ENCODE peak calls at places on chromosomes 12 and 14, in four cellular contexts. One of them, this sample, is unnamed.

GRCh38 chr12:47813491-47814196 is 6.1 kb downstream of the HDAC7 start:
- DNase-seq in K562: peak
- DNase-seq in HepG2: no peak
- DNase-seq in GM12878: no peak
- DNase-seq in this sample: no peak

GRCh38 chr12:47773062-47773857 is at the start of gene SLC48A1:
- DNase-seq in GM12878: no peak
- DNase-seq in K562: peak
- DNase-seq in HepG2: peak
- DNase-seq in this sample: no peak

GRCh38 chr12:15534322-15534721 is 212.0 kb downstream of the PTPRO start:
- DNase-seq in GM12878: peak
- DNase-seq in HepG2: no peak
- DNase-seq in K562: no peak
- DNase-seq in this sample: no peak

GRCh38 chr12:41532072-41532471 is 344.0 kb downstream of the PDZRN4 start:
- DNase-seq in K562: no peak
- DNase-seq in GM12878: no peak
- DNase-seq in HepG2: no peak
- DNase-seq in this sample: no peak

GRCh38 chr14:73491256-73491976 is 683 bp downstream of the RIOX1 start:
- DNase-seq in HepG2: peak
- DNase-seq in K562: peak
- DNase-seq in GM12878: no peak
- DNase-seq in this sample: no peak

GRCh38 chr12:132853285-132854092 is 24.8 kb upstream of the GOLGA3 start:
- DNase-seq in GM12878: no peak
- DNase-seq in K562: no peak
- DNase-seq in HepG2: no peak
- DNase-seq in this sample: no peak

GRCh38 chr14:77131206-77131605 is 10.4 kb downstream of the ZDHHC22 start:
- DNase-seq in K562: no peak
- DNase-seq in GM12878: no peak
- DNase-seq in HepG2: no peak
- DNase-seq in this sample: no peak

GRCh38 chr14:101108579-101109346 is 205.2 kb upstream of the RTL1 start:
- DNase-seq in GM12878: no peak
- DNase-seq in K562: no peak
- DNase-seq in HepG2: no peak
- DNase-seq in this sample: no peak

GRCh38 chr14:65879218-65880009 is 466.9 kb downstream of the FUT8 start:
- DNase-seq in GM12878: no peak
- DNase-seq in K562: no peak
- DNase-seq in HepG2: no peak
- DNase-seq in this sample: peak

GRCh38 chr12:75959060-75959459 is 72.5 kb downstream of the PHLDA1 start:
- DNase-seq in K562: no peak
- DNase-seq in HepG2: no peak
- DNase-seq in GM12878: no peak
- DNase-seq in this sample: no peak

DNA sequence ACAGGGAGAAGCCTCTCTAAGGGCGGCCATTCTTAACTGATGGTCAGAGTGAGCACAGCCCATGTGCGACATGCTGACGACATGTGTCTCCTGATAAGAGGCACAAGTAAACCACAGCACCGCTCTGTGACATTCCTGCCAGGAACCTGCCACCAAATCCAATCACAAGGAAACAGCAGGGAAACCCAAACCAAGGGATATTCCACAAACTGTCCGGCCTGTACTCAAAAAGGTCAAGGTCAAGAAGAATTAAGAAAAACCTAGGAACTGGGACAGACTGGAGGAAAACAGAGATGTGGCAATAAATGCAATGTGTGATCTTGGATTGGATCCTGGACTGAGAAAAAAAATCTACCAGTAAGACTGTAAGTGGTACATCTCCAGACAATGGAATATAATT is 91.9 kb downstream of the SYNE3 start:
- DNase-seq in HepG2: no peak
- DNase-seq in GM12878: no peak
- DNase-seq in K562: no peak
- DNase-seq in this sample: no peak
- TF ChIP-seq EZH2 in HepG2: no peak
- TF ChIP-seq EZH2 in GM12878: no peak
- TF ChIP-seq EZH2 in K562: no peak
- TF ChIP-seq EZH2 in this sample: no peak

GRCh38 chr14:31024042-31024480 is 1.4 kb upstream of the AP4S1 start:
- DNase-seq in K562: no peak
- DNase-seq in HepG2: peak
- DNase-seq in GM12878: no peak
- DNase-seq in this sample: no peak

GRCh38 chr14:31026076-31026394 is at the start of gene STRN3:
- DNase-seq in HepG2: no peak
- DNase-seq in GM12878: no peak
- DNase-seq in K562: no peak
- DNase-seq in this sample: no peak

GRCh38 chr14:31024577-31025334 is 693 bp upstream of the AP4S1 start:
- DNase-seq in HepG2: no peak
- DNase-seq in GM12878: no peak
- DNase-seq in K562: no peak
- DNase-seq in this sample: no peak

GRCh38 chr14:31026395-31027096 is 367 bp upstream of the STRN3 start:
- DNase-seq in GM12878: peak
- DNase-seq in K562: peak
- DNase-seq in HepG2: peak
- DNase-seq in this sample: peak

DNA sequence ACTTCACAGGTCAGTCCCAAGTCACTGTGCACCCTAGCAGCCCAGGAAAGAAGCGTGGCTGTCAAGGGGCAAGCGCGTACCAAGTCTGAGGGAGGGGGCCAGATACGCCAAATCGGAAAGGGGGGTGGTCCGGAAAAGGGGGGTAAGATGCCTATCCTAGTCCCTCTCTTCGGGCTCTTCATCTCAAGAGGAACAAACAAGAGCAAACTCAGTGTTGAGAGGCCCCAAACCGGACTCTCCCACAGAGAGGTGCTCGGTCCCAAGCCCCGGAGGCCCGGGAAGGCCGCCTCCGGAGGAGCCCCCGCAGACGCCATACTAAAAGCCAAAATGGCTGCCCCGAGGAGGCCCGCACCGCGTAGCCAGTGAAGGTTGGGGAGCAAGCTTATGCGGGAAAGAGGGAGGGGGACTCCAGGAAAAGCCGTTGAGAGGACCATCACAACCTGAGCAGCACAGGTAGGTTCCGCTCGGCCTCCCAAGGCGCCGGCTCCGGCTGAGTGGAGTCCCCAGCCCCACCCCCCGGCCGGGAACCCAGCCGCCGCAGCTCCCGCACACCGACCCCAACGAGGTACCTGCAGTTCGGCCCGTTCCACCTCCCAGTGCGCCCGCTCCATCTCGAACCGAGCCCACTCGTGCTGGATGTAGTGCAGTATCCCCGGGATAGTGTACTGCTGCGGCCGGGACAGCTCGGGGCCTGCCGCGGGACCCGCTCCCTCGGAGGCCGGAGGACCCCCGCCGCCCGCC is at the start of gene AP4S1:
- DNase-seq in HepG2: peak
- DNase-seq in GM12878: no peak
- DNase-seq in K562: peak
- DNase-seq in this sample: no peak
- TF ChIP-seq POLR2A in HepG2: no peak
- TF ChIP-seq POLR2A in GM12878: peak
- TF ChIP-seq POLR2A in K562: peak
- TF ChIP-seq POLR2A in this sample: no peak

GRCh38 chr14:93538411-93538810 is 107.7 kb downstream of the UNC79 start:
- DNase-seq in GM12878: no peak
- DNase-seq in K562: peak
- DNase-seq in HepG2: no peak
- DNase-seq in this sample: peak
- TF ChIP-seq JUND in GM12878: no peak
- TF ChIP-seq JUND in K562: no peak
- TF ChIP-seq JUND in HepG2: no peak
- TF ChIP-seq JUND in this sample: no peak

DNA sequence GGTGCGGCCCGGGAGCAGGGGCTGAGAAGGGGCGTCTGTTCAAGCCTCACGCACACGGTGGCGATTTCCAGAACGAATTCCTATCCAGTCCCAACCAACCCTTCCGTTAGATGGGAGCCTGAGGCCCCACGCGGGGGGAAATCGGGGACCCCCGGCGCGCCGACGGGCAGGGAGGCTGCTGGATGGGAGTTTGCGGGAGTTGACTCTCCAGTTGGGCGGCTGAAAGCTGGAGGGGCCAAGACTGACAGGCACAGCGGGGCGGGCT is 9.8 kb downstream of the EXOC3L4 start:
- DNase-seq in GM12878: no peak
- DNase-seq in HepG2: no peak
- DNase-seq in K562: no peak
- DNase-seq in this sample: no peak
- TF ChIP-seq EZH2 in GM12878: no peak
- TF ChIP-seq EZH2 in HepG2: no peak
- TF ChIP-seq EZH2 in K562: no peak
- TF ChIP-seq EZH2 in this sample: no peak

GRCh38 chr12:109097435-109098141 is at the start of gene UNG:
- DNase-seq in K562: peak
- DNase-seq in GM12878: peak
- DNase-seq in HepG2: peak
- DNase-seq in this sample: peak

GRCh38 chr12:109092484-109093021 is 719 bp downstream of the ALKBH2 start:
- DNase-seq in GM12878: no peak
- DNase-seq in HepG2: no peak
- DNase-seq in K562: no peak
- DNase-seq in this sample: no peak

GRCh38 chr12:109089683-109090082 is 3.6 kb downstream of the ALKBH2 start:
- DNase-seq in GM12878: no peak
- DNase-seq in HepG2: no peak
- DNase-seq in K562: no peak
- DNase-seq in this sample: no peak

GRCh38 chr12:109097140-109097434 is 310 bp upstream of the UNG start:
- DNase-seq in HepG2: no peak
- DNase-seq in GM12878: no peak
- DNase-seq in K562: no peak
- DNase-seq in this sample: no peak

DNA sequence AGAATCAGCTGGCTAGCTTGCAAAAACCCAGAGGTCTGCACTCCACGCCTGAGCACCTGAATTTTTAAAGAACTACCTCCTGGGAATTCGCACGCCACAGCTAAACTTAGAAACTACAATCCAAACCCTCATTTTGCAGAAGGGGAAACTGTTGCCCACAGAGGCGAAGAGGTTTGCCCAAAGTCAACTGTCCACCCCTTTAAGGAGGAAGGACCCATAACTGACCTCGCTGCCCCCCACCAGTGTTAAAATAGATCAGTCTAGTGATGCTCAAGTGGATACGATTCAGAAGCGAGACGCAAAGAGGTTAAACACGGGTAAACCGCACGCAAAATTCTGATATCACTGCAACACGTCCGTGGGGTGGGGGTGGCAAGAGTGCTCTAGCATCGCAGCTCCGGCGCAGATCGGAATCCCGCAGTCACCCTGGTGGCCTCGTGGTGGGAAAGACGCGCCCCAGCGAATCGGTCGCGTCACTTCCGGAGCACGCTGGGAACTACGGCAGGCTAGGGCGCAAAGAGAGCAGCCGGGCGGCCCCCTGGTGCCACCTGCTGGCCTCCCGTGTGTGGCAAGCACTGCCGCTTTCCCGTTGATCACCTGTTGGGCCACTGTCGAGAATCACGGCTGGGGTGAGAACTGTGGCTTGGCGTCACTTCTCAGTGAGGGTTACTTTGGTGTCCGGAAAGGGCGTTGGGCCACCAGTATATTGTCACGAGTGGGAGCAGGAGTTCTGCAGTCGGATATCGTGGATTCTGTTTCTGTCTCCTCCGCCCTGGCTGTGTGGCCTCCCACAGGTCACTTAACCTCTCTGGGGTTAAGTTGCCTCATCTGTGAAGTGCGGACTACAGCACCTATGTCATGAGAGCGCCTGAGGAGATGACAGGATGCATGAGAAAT is at the start of gene ALKBH2:
- DNase-seq in HepG2: peak
- DNase-seq in GM12878: peak
- DNase-seq in K562: peak
- DNase-seq in this sample: peak
- TF ChIP-seq POLR2A in HepG2: peak
- TF ChIP-seq POLR2A in GM12878: peak
- TF ChIP-seq POLR2A in K562: peak
- TF ChIP-seq POLR2A in this sample: peak

GRCh38 chr12:6236641-6236940 is 36.4 kb downstream of the CD9 start:
- DNase-seq in GM12878: no peak
- DNase-seq in K562: no peak
- DNase-seq in HepG2: no peak
- DNase-seq in this sample: no peak
- TF ChIP-seq JUND in GM12878: no peak
- TF ChIP-seq JUND in K562: no peak
- TF ChIP-seq JUND in HepG2: no peak
- TF ChIP-seq JUND in this sample: no peak

DNA sequence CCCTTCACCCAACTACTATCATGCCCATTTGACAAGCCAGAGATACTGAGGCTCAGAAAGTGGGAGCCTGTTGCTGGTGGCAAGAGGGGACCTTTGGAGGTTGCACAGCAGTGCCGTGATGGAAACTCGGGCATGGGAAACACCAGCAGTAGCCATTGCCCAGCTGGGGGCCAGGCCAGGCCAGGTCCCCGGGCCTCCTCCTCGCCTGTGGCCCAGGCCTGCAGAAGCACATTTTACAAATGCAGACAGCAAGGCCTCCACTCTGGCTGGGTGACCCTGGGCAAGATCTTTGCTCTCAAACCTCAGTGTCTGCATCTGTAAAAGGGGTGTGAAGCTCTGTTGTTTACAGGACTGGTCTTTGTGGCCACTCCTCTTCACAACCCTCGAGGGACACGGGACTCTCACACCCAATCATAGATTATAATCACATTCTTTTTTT is 4.5 kb upstream of the SH2B3 start:
- DNase-seq in HepG2: no peak
- DNase-seq in GM12878: no peak
- DNase-seq in K562: no peak
- DNase-seq in this sample: no peak
- TF ChIP-seq EZH2 in HepG2: no peak
- TF ChIP-seq EZH2 in GM12878: no peak
- TF ChIP-seq EZH2 in K562: no peak
- TF ChIP-seq EZH2 in this sample: no peak

This sample was measured in HCT116.